ENCODE peak calls at places on chromosome 1, in nine cellular contexts. P is mesothelial cell of epicardium, D is BE2C, S is thoracic aorta, G is PC-3, I is GM23338, T is lower leg skin, A is fibroblast of mammary gland, Q is fibroblast of the aortic adventitia. U is an unnamed sample.

GRCh38 chr1:101239095-101240040 is 2.5 kb downstream of the S1PR1 start:
- DNase-seq in P (no peak), D (no peak), S (no peak), G (no peak), I (no peak), T (no peak), A (no peak), Q (no peak), U (no peak)

GRCh38 chr1:6424619-6425593 is at the start of gene ESPN:
- DNase-seq in P (no peak), D (no peak), S (no peak), G (peak), I (peak), T (no peak), A (no peak), Q (no peak), U (no peak)

GRCh38 chr1:23385119-23385621 is 15.5 kb upstream of the ZNF436 start:
- DNase-seq in P (no peak), D (no peak), S (no peak), G (no peak), I (no peak), T (no peak), A (no peak), Q (no peak), U (no peak)

GRCh38 chr1:74485622-74486021 is 26.8 kb downstream of the LRRC53 start:
- DNase-seq in P (no peak), D (no peak), S (no peak), G (no peak), I (no peak), T (no peak), A (peak), Q (no peak), U (no peak)

GRCh38 chr1:180586671-180587155 is 27.9 kb downstream of the OVAAL start:
- DNase-seq in P (no peak), D (peak), S (no peak), G (peak), I (no peak), T (no peak), A (peak), Q (peak), U (no peak)

GRCh38 chr1:53582211-53583020 is 123.2 kb downstream of the DMRTB1 start:
- DNase-seq in P (no peak), D (no peak), S (no peak), G (no peak), I (no peak), T (no peak), A (no peak), Q (no peak), U (peak)

GRCh38 chr1:90394247-90394646 is 322.9 kb downstream of the BARHL2 start:
- DNase-seq in P (no peak), D (no peak), S (no peak), G (no peak), I (no peak), T (no peak), A (no peak), Q (no peak), U (no peak)

GRCh38 chr1:92698932-92699331 is 86.0 kb downstream of the EVI5 start:
- DNase-seq in P (no peak), D (no peak), S (no peak), G (no peak), I (no peak), T (no peak), A (no peak), Q (no peak), U (no peak)

GRCh38 chr1:79235221-79236002 is 228.9 kb upstream of the ADGRL4 start:
- DNase-seq in P (no peak), D (no peak), S (no peak), G (peak), I (peak), T (no peak), A (peak), Q (peak), U (no peak)

GRCh38 chr1:52907068-52907811 is 14.3 kb downstream of the ECHDC2 start:
- DNase-seq in P (no peak), D (no peak), S (no peak), G (peak), I (no peak), T (no peak), A (no peak), Q (no peak), U (no peak)

DNA sequence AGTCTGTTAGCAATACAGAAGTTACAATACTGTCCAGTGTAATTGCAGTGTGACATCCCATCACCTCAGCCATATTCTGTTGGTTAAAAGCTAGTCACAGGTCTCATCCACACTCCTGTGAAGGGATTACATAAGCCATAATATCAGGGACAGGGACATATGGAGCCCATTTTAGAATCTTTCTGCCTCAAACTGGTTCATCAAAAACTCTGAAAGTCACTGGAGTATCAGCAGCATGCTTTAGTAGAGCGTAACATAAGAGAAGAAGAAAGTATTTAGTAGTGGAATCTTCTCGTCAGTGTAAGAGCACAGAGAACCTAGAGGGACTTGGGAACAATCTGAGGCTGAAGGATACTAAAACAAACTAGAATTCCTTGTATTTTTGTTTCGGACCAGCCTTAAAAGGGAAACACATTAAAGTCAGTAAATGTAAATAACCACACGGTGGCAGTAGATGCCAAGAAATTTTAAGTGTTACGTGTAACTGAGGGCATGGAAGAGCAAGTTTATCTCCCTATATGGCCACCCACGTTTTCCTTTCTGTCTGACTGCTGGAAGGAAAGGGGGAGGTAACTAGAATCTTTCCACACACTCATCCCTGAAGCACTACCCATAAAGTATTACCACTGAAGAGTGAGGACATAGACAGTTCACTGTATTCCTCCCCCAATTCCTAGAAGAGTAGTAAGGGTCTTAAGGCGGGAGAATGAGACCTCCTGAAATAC is 41.6 kb upstream of the AGL start:
- DNase-seq in P (no peak), D (peak), S (no peak), G (peak), I (peak), T (peak), A (peak), Q (peak), U (no peak)
- TF ChIP-seq CTCF in P (peak), D (peak), S (peak), G (peak), I (peak), T (no peak), A (peak), Q (peak), U (peak)

GRCh38 chr1:21468597-21468996 is 28.7 kb downstream of the NBPF3 start:
- DNase-seq in P (no peak), D (no peak), S (no peak), G (peak), I (peak), T (no peak), A (peak), Q (peak), U (no peak)
- TF ChIP-seq CTCF in P (peak), D (no peak), S (no peak), G (peak), I (peak), T (no peak), A (peak), Q (peak), U (peak)

GRCh38 chr1:209023790-209024189 is 559.7 kb upstream of the CAMK1G start:
- DNase-seq in P (no peak), D (no peak), S (no peak), G (no peak), I (no peak), T (no peak), A (no peak), Q (no peak), U (no peak)

GRCh38 chr1:209030454-209031167 is 552.9 kb upstream of the CAMK1G start:
- DNase-seq in P (no peak), D (no peak), S (no peak), G (no peak), I (no peak), T (no peak), A (no peak), Q (no peak), U (no peak)

GRCh38 chr1:209029737-209030136 is 553.8 kb upstream of the CAMK1G start:
- DNase-seq in P (no peak), D (no peak), S (no peak), G (peak), I (peak), T (no peak), A (no peak), Q (peak), U (no peak)
- TF ChIP-seq CTCF in P (no peak), D (peak), S (no peak), G (peak), I (peak), T (no peak), A (peak), Q (peak), U (peak)

DNA sequence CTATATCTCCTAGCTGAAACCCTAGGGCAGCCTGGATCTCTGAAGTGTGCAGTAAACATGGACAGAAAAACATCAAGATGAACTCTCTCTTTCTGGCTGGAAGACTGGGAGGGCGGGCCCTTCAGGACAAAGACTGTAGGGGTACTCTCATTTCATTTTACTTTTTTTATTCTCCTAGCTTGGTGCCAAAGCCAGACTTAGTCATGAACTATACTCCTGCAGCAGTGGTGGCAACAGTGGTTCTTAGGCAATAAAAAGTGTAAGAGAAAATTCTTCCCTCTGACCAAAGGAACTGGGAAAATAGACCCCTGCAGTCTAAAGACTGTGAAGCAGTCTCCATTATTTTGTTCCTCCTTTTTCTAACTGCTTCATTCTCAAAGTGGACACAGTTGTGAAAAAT is 213.8 kb upstream of the JUN start:
- DNase-seq in P (no peak), D (no peak), S (no peak), G (no peak), I (no peak), T (no peak), A (peak), Q (peak), U (no peak)
- TF ChIP-seq CTCF in P (no peak), D (no peak), S (no peak), G (no peak), I (no peak), T (no peak), A (no peak), Q (no peak), U (no peak)

GRCh38 chr1:209883341-209883971 is 54.6 kb upstream of the SYT14 start:
- DNase-seq in P (no peak), D (no peak), S (no peak), G (peak), I (no peak), T (no peak), A (peak), Q (peak), U (no peak)
- TF ChIP-seq CTCF in P (no peak), D (peak), S (no peak), G (no peak), I (no peak), T (no peak), A (no peak), Q (peak), U (peak)